ENCODE peak calls at places on chromosomes 1 and 21, in eight cellular contexts. R is endothelial cell of umbilical vein, X is tibial nerve, L is glutamatergic neuron, K is astrocyte of the spinal cord, A is Panc1, Q is B cell, G is pancreas. U is an unnamed sample.

GRCh38 chr1:43531906-43532584 is 1.4 kb downstream of the PTPRF start:
- DNase-seq in R (no peak), X (no peak), L (peak), K (no peak), A (no peak), Q (no peak), G (no peak), U (no peak)

GRCh38 chr1:112849967-112850641 is 105.9 kb downstream of the SLC16A1 start:
- DNase-seq in R (no peak), X (no peak), L (no peak), K (no peak), A (no peak), Q (no peak), G (no peak), U (no peak)

GRCh38 chr1:3876716-3877115 is 19.4 kb downstream of the DFFB start:
- DNase-seq in R (no peak), X (no peak), L (no peak), K (no peak), A (no peak), Q (no peak), G (no peak), U (no peak)

GRCh38 chr1:91997607-91998195 is 32.1 kb upstream of the EPHX4 start:
- DNase-seq in R (peak), X (no peak), L (no peak), K (peak), A (peak), Q (no peak), G (no peak), U (peak)

GRCh38 chr1:77687519-77687906 is 5.1 kb upstream of the ZZZ3 start:
- DNase-seq in R (no peak), X (no peak), L (peak), K (peak), A (no peak), Q (no peak), G (no peak), U (no peak)

GRCh38 chr1:230425252-230426061 is 675 bp downstream of the PGBD5 start:
- DNase-seq in R (no peak), X (no peak), L (no peak), K (no peak), A (no peak), Q (no peak), G (peak), U (no peak)

GRCh38 chr1:2650967-2651645 is 18.3 kb upstream of the MMEL1 start:
- DNase-seq in R (no peak), X (no peak), L (no peak), K (no peak), A (no peak), Q (no peak), G (no peak), U (no peak)

GRCh38 chr21:25496825-25497482 is 110.3 kb downstream of the MRPL39 start:
- DNase-seq in R (no peak), X (no peak), L (no peak), K (peak), A (no peak), Q (no peak), G (no peak), U (peak)

GRCh38 chr1:66231162-66232077 is 302.5 kb upstream of the SGIP1 start:
- DNase-seq in R (peak), X (no peak), L (no peak), K (peak), A (peak), Q (no peak), G (no peak), U (peak)

GRCh38 chr1:114956570-114956969 is 73.1 kb upstream of the TSHB start:
- DNase-seq in R (peak), X (no peak), L (no peak), K (peak), A (no peak), Q (no peak), G (no peak), U (no peak)
- TF ChIP-seq CTCF in R (no peak), X (no peak), L (no peak), K (no peak), A (peak), Q (no peak), G (no peak), U (no peak)

GRCh38 chr1:239898067-239898730 is 193.5 kb upstream of the FMN2 start:
- DNase-seq in R (peak), X (peak), L (peak), K (peak), A (peak), Q (peak), G (peak), U (peak)
- TF ChIP-seq CTCF in R (peak), X (peak), L (peak), K (peak), A (peak), Q (peak), G (peak), U (peak)

DNA sequence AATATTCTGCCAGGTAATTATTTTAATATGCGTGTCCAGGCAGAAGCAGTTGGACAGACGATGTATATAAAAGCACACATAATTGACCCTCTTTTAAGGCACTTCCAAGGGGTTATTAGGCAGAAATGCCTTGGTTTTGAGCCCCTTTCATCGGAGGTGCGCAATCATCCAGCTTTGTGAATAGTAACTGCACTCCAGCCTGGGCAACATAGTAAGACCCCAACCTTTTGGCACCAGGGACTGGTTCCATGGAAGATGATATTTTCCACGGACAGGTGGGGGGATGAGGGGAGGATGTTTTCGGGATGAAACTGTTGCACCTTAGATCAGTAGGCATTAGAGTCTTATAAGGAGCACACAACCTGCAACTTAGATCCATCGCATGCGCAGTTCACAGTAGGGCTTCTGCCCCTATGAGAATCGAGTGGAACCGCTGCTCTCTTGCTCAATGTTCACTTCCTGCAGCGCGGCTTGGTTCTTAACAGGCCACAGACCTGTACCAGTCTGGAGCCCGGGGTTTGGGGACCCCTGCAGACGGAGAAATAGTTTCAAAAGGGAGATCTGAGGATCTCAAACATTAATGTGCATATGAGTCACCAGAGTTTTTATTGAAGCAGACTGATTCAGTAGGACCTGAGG is 1.8 kb upstream of the MCOLN2 start:
- DNase-seq in R (no peak), X (no peak), L (no peak), K (peak), A (no peak), Q (peak), G (no peak), U (no peak)
- TF ChIP-seq CTCF in R (no peak), X (no peak), L (no peak), K (no peak), A (no peak), Q (no peak), G (no peak), U (no peak)

GRCh38 chr1:209595599-209595998 is 12.1 kb downstream of the CAMK1G start:
- DNase-seq in R (no peak), X (no peak), L (no peak), K (no peak), A (no peak), Q (no peak), G (no peak), U (no peak)

GRCh38 chr1:209594440-209594839 is 10.9 kb downstream of the CAMK1G start:
- DNase-seq in R (no peak), X (no peak), L (no peak), K (no peak), A (no peak), Q (no peak), G (no peak), U (no peak)

GRCh38 chr1:209595032-209595431 is 11.5 kb downstream of the CAMK1G start:
- DNase-seq in R (no peak), X (no peak), L (no peak), K (no peak), A (no peak), Q (no peak), G (no peak), U (no peak)

GRCh38 chr1:209600541-209600940 is 17.0 kb downstream of the CAMK1G start:
- DNase-seq in R (no peak), X (no peak), L (no peak), K (no peak), A (no peak), Q (no peak), G (no peak), U (peak)

GRCh38 chr1:209597496-209597895 is 14.0 kb downstream of the CAMK1G start:
- DNase-seq in R (peak), X (no peak), L (no peak), K (no peak), A (no peak), Q (no peak), G (no peak), U (no peak)
- TF ChIP-seq CTCF in R (no peak), X (no peak), L (no peak), K (no peak), A (no peak), Q (no peak), G (no peak), U (no peak)

U was measured in HFFc6.